ENCODE peak calls at places on chromosomes 4 and X, in seven cellular contexts. B is HTR-8/SVneo; P is adrenal gland; I is activated naive CD4-positive, alpha-beta T cell; S is omental fat pad; R is left ventricle myocardium inferior; W is effector memory CD8-positive, alpha-beta T cell. O is an unnamed sample.
A peak's percentile ranks its signal among the peaks of the same experiment; 100 is the strongest.

GRCh38 chr4:103054030-103054429 is 22.5 kb downstream of the SLC9B2 start:
- DNase-seq in B (no peak), P (no peak), I (no peak), S (no peak), R (no peak), W (no peak), O (no peak)

GRCh38 chr4:168551211-168551610 is 54.4 kb downstream of the PALLD start:
- DNase-seq in B (no peak), P (no peak), I (no peak), S (no peak), R (no peak), W (no peak), O (no peak)

GRCh38 chr4:56657128-56657527 is 24.0 kb downstream of the HOPX start:
- DNase-seq in B (no peak), P (no peak), I (no peak), S (no peak), R (no peak), W (no peak), O (no peak)

GRCh38 chrX:87049567-87049966 is 468.0 kb upstream of the KLHL4 start:
- DNase-seq in B (no peak), P (no peak), I (no peak), S (no peak), R (no peak), W (no peak), O (no peak)

GRCh38 chr4:41991916-41992767 is 1.8 kb downstream of the SLC30A9 start:
- DNase-seq in B (no peak), P (no peak), I (no peak), S (no peak), R (no peak), W (no peak), O (no peak)

GRCh38 chr4:157217708-157218107 is 2.8 kb upstream of the GRIA2 start:
- DNase-seq in B (no peak), P (no peak), I (no peak), S (no peak), R (no peak), W (no peak), O (no peak)

GRCh38 chrX:95875661-95876060 is 809.0 kb upstream of the DIAPH2 start:
- DNase-seq in B (no peak), P (no peak), I (no peak), S (no peak), R (no peak), W (no peak), O (no peak)

GRCh38 chr4:37584087-37584486 is 102.1 kb downstream of the RELL1 start:
- DNase-seq in B (no peak), P (no peak), I (no peak), S (no peak), R (no peak), W (no peak), O (no peak)

GRCh38 chrX:20263474-20263873 is 3.2 kb downstream of the RPS6KA3 start:
- DNase-seq in B (no peak), P (no peak), I (no peak), S (no peak), R (no peak), W (no peak), O (no peak)

GRCh38 chr4:139814285-139815015 is 148.8 kb downstream of the MGST2 start:
- DNase-seq in B (no peak), P (peak; percentile 69), I (no peak), S (no peak), R (no peak), W (no peak), O (no peak)

GRCh38 chr4:75940692-75941253 is at the start of gene NAAA:
- DNase-seq in B (peak; percentile 41), P (peak; percentile 85), I (peak; percentile 21), S (peak; percentile 40), R (peak; percentile 81), W (peak; percentile 76), O (peak; percentile 81)

GRCh38 chrX:135596495-135596894 is 76.0 kb downstream of the INTS6L start:
- DNase-seq in B (peak; percentile 1), P (peak; percentile 54), I (no peak), S (no peak), R (peak; percentile 14), W (peak; percentile 27), O (peak; percentile 60)

GRCh38 chr4:54215379-54216072 is 13.6 kb upstream of the PDGFRA start:
- DNase-seq in B (no peak), P (no peak), I (no peak), S (no peak), R (no peak), W (no peak), O (no peak)

GRCh38 chr4:99808260-99808857 is 8.3 kb upstream of the DAPP1 start:
- DNase-seq in B (peak; percentile 13), P (peak; percentile 69), I (peak; percentile 20), S (peak; percentile 37), R (peak; percentile 48), W (peak; percentile 58), O (peak; percentile 71)

GRCh38 chrX:115449742-115450141 is 111.2 kb upstream of the PLS3 start:
- DNase-seq in B (no peak), P (peak; percentile 74), I (no peak), S (peak; percentile 27), R (peak; percentile 53), W (no peak), O (no peak)

GRCh38 chrX:140710710-140711109 is 1.2 kb downstream of the LINC00632 start:
- DNase-seq in B (no peak), P (no peak), I (no peak), S (no peak), R (no peak), W (no peak), O (no peak)

GRCh38 chr4:72997409-72997808 is 72.1 kb downstream of the COX18 start:
- DNase-seq in B (no peak), P (no peak), I (no peak), S (no peak), R (no peak), W (no peak), O (no peak)

GRCh38 chrX:45885931-45886330 is 659.3 kb downstream of the ZNF674 start:
- DNase-seq in B (no peak), P (no peak), I (no peak), S (no peak), R (no peak), W (no peak), O (no peak)

GRCh38 chrX:114152130-114152529 is 431.8 kb upstream of the HTR2C start:
- DNase-seq in B (peak; percentile 5), P (no peak), I (no peak), S (no peak), R (no peak), W (no peak), O (no peak)

GRCh38 chr4:40722576-40723161 is 27.1 kb upstream of the NSUN7 start:
- DNase-seq in B (no peak), P (no peak), I (no peak), S (no peak), R (no peak), W (no peak), O (no peak)

GRCh38 chr4:175560628-175561027 is 251.4 kb downstream of the GPM6A start:
- DNase-seq in B (peak; percentile 33), P (no peak), I (no peak), S (no peak), R (no peak), W (no peak), O (no peak)

GRCh38 chrX:96776966-96777365 is 92.3 kb downstream of the DIAPH2 start:
- DNase-seq in B (no peak), P (no peak), I (no peak), S (no peak), R (no peak), W (no peak), O (no peak)

GRCh38 chr4:114378306-114378903 is 220.2 kb upstream of the UGT8 start:
- DNase-seq in B (peak; percentile 26), P (no peak), I (no peak), S (no peak), R (no peak), W (no peak), O (no peak)

GRCh38 chrX:9729161-9729885 is 36.3 kb downstream of the GPR143 start:
- DNase-seq in B (no peak), P (no peak), I (no peak), S (no peak), R (no peak), W (no peak), O (no peak)

GRCh38 chrX:132413459-132413858 is 75.4 kb downstream of the MBNL3 start:
- DNase-seq in B (no peak), P (no peak), I (no peak), S (no peak), R (no peak), W (no peak), O (no peak)

GRCh38 chr4:169254546-169254983 is 16.2 kb downstream of the SH3RF1 start:
- DNase-seq in B (no peak), P (peak; percentile 64), I (no peak), S (no peak), R (no peak), W (no peak), O (no peak)

GRCh38 chrX:63934791-63935190 is 149.8 kb upstream of the ARHGEF9 start:
- DNase-seq in B (no peak), P (no peak), I (no peak), S (no peak), R (no peak), W (no peak), O (no peak)

GRCh38 chr4:45985038-45985437 is 138.8 kb downstream of the GABRG1 start:
- DNase-seq in B (no peak), P (no peak), I (no peak), S (no peak), R (no peak), W (no peak), O (no peak)

GRCh38 chr4:106694232-106694631 is 325.7 kb upstream of the GIMD1 start:
- DNase-seq in B (no peak), P (no peak), I (no peak), S (no peak), R (no peak), W (no peak), O (no peak)

GRCh38 chr4:68751138-68751537 is 64.7 kb upstream of the UGT2B10 start:
- DNase-seq in B (no peak), P (no peak), I (no peak), S (no peak), R (no peak), W (no peak), O (no peak)

GRCh38 chr4:83552085-83552484 is 16.2 kb downstream of the GPAT3 start:
- DNase-seq in B (no peak), P (no peak), I (no peak), S (no peak), R (no peak), W (no peak), O (no peak)

GRCh38 chr4:145234086-145234694 is 53.8 kb upstream of the OTUD4 start:
- DNase-seq in B (peak; percentile 55), P (peak; percentile 31), I (no peak), S (no peak), R (no peak), W (peak; percentile 29), O (peak; percentile 58)

GRCh38 chrX:137032841-137033773 is 688 bp downstream of the GPR101 start:
- DNase-seq in B (no peak), P (no peak), I (no peak), S (no peak), R (no peak), W (no peak), O (no peak)

GRCh38 chrX:11272290-11272689 is 20.9 kb upstream of the AMELX start:
- DNase-seq in B (no peak), P (no peak), I (no peak), S (no peak), R (no peak), W (no peak), O (no peak)

GRCh38 chr4:73070072-73070385 is 513 bp upstream of the COX18 start:
- DNase-seq in B (no peak), P (no peak), I (no peak), S (no peak), R (no peak), W (no peak), O (no peak)

GRCh38 chr4:22253431-22253830 is 262.4 kb downstream of the ADGRA3 start:
- DNase-seq in B (no peak), P (no peak), I (no peak), S (no peak), R (no peak), W (no peak), O (no peak)

GRCh38 chrX:11792461-11793421 is 34.7 kb downstream of the MSL3 start:
- DNase-seq in B (no peak), P (no peak), I (peak; percentile 1), S (no peak), R (no peak), W (peak; percentile 27), O (peak; percentile 64)

GRCh38 chr4:26780524-26780923 is 80.1 kb upstream of the STIM2 start:
- DNase-seq in B (no peak), P (no peak), I (no peak), S (no peak), R (no peak), W (no peak), O (no peak)

O was measured in activated naive CD8-positive, alpha-beta T cell treated with anti-CD3 and anti-CD28 coated beads, Interleukin-2, amount 50 U/mL, for 24 hours.